ENCODE peak calls at places on chromosomes 13 and 19, in four cellular contexts. W, R, M and D are unnamed samples. For H3K4me1, the result is how much of the 10 kb centered on the place peaks cover.

GRCh38 chr13:79749556-79749955 is 268.6 kb downstream of the NDFIP2 start:
- DNase-seq in R (no peak), W (no peak), M (no peak), D (no peak)

GRCh38 chr19:42241279-42241678 is 1.1 kb downstream of the GSK3A start:
- DNase-seq in R (no peak), W (no peak), M (no peak), D (no peak)

GRCh38 chr19:52307275-52307674 is 10.3 kb downstream of the ZNF480 start:
- DNase-seq in M (no peak), W (no peak), R (no peak), D (no peak)

GRCh38 chr13:106187501-106187900 is 348.0 kb downstream of the EFNB2 start:
- DNase-seq in R (no peak), W (no peak), M (no peak), D (no peak)

GRCh38 chr19:39765091-39766076 is 13.3 kb upstream of the LEUTX start:
- DNase-seq in W (peak), M (no peak), R (no peak), D (peak)

GRCh38 chr19:53957448-53958167 is 5.1 kb upstream of the CACNG8 start:
- DNase-seq in R (no peak), W (no peak), M (no peak), D (no peak)

GRCh38 chr19:11286312-11286974 is 9.5 kb upstream of the TSPAN16 start:
- DNase-seq in M (peak), R (no peak), W (no peak), D (no peak)

GRCh38 chr13:110283661-110284516 is 23.1 kb downstream of the COL4A1 start:
- DNase-seq in M (no peak), R (no peak), W (no peak), D (no peak)

GRCh38 chr13:93039131-93039530 is 187.5 kb upstream of the GPC6 start:
- DNase-seq in R (no peak), W (no peak), M (no peak), D (no peak)

GRCh38 chr19:40610396-40611064 is 9.4 kb downstream of the LTBP4 start:
- DNase-seq in M (peak), R (peak), W (peak), D (peak)

GRCh38 chr19:1251233-1251502 is 2.8 kb downstream of the MIDN start:
- DNase-seq in W (no peak), R (no peak), M (no peak), D (no peak)

GRCh38 chr19:32576790-32577189 is 4.2 kb upstream of the PDCD5 start:
- DNase-seq in W (no peak), M (no peak), R (no peak), D (no peak)

GRCh38 chr19:48501446-48501960 is 10.1 kb downstream of the LMTK3 start:
- DNase-seq in M (no peak), W (no peak), R (peak), D (no peak)

GRCh38 chr13:22082437-22083100 is 411.7 kb downstream of the FGF9 start:
- DNase-seq in M (no peak), R (no peak), W (no peak), D (no peak)

GRCh38 chr19:45177817-45178261 is at the start of gene TRAPPC6A:
- DNase-seq in W (peak), R (no peak), M (no peak), D (no peak)

DNA sequence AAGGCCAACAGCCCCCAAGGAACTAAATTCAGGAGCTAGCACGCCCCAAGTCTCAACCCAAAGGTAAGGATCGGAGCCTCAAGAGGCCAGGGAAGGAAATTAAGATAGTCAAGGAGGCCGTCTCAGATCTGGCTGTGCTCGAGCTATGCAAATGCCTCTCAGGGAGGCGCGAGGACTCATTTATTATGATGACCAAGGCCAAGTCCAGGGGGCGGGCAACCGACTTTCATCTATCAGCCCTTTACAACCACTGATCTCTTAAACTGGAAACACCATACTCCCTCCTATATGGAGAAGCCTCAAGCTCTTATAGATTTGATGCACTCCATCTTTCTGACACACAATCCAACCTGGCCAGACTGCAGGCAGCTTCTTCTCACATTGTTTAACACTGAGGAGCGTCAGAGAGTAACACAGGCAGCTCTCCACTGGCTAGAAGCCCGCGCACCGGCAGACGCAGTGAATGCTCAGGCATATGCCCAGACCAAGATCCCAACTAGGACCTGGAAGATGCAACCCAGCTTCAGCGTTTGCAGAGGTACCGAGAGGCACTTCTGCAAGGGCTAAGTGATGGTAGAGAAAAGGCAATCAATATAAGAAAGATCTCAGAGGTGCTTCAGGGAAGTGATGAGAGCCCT is 9.6 kb upstream of the SLC15A1 start:
- DNase-seq in M (no peak), W (no peak), R (no peak), D (no peak)
- H3K4me3 ChIP-seq in M (peak), W (no peak), R (peak), D (no peak)

DNA sequence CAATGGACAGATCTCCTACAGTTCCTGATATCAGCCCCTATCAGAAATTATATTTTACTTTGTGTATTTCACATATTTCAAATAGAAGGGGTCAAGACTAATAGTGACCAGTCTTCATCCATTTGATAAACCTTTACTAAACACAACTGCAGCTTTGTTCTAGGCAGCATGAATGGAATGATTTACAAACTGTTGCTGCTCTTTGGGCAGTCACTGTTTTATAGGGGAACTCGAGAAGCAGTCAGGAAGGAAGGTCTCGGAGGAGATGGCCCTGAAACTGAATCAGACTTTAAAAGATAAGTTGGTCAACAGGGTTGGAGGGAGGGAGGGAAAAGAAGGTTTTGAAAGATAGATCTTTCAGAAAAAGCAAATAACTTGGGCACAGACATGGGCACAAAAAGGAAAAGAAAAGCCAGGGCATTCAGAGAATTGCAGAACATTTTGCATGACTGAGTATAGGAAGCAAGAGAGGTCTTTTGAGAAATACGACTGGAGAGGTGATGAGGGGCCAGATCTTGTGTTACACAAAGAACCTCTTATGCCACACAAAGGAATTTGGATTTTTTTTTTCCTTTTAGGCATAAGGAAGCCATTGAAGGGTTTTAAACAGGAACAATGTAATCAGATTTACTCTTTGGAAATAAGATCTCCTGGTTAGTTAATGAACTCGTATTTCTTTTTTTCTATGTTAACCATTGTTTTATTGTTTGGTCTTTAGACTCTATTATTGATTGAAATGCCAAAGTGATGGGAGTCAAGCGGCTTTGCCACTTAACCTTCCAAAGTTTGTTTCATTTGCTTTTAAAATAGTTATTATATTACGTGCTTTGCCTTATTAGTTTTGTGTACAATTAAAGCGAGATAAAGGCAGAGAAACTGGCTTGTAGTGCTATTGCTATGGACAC is 37.5 kb upstream of the SACS start:
- DNase-seq in R (no peak), W (no peak), M (no peak), D (no peak)
- H3K27ac ChIP-seq in R (no peak), W (no peak), M (no peak), D (no peak)

GRCh38 chr19:13050274-13050673 is 52.4 kb downstream of the LYL1 start:
- DNase-seq in M (no peak), R (no peak), W (no peak), D (no peak)
- H3K4me1 ChIP-seq in M (half or more), R (under half), W (under half), D (under half)

GRCh38 chr19:13018037-13018914 is 23.0 kb downstream of the NFIX start:
- DNase-seq in W (no peak), M (peak), R (no peak), D (no peak)
- H3K4me3 ChIP-seq in W (no peak), M (peak), R (no peak), D (no peak)

GRCh38 chr19:17999685-18000479 is 8.1 kb upstream of the ARRDC2 start:
- DNase-seq in M (no peak), R (no peak), W (no peak), D (no peak)
- H3K27ac ChIP-seq in M (peak), R (peak), W (peak), D (peak)